ENCODE peak calls at places on chromosomes 4 and X, in four cellular contexts. One of them, this sample, is unnamed.

GRCh38 chr4:187294861-187295260 is 571.2 kb upstream of the FAT1 start:
- DNase-seq in M059J: no peak
- DNase-seq in fibroblast of gingiva: no peak
- DNase-seq in NCI-H2171: no peak
- DNase-seq in this sample: no peak

GRCh38 chr4:154722262-154722661 is 21.5 kb upstream of the LRAT start:
- DNase-seq in M059J: no peak
- DNase-seq in fibroblast of gingiva: no peak
- DNase-seq in NCI-H2171: no peak
- DNase-seq in this sample: no peak

GRCh38 chr4:23904639-23905061 is 14.8 kb upstream of the PPARGC1A start:
- DNase-seq in M059J: no peak
- DNase-seq in fibroblast of gingiva: no peak
- DNase-seq in NCI-H2171: no peak
- DNase-seq in this sample: peak

GRCh38 chr4:70902577-70903281 is 560 bp downstream of the MOB1B start:
- DNase-seq in M059J: peak
- DNase-seq in fibroblast of gingiva: no peak
- DNase-seq in NCI-H2171: no peak
- DNase-seq in this sample: peak

GRCh38 chr4:76357981-76358380 is 51.4 kb downstream of the STBD1 start:
- DNase-seq in M059J: no peak
- DNase-seq in fibroblast of gingiva: no peak
- DNase-seq in NCI-H2171: no peak
- DNase-seq in this sample: no peak

GRCh38 chr4:102299708-102300107 is 45.6 kb downstream of the SLC39A8 start:
- DNase-seq in M059J: peak
- DNase-seq in fibroblast of gingiva: peak
- DNase-seq in NCI-H2171: no peak
- DNase-seq in this sample: peak

GRCh38 chrX:37854148-37854547 is 6.8 kb upstream of the DYNLT3 start:
- DNase-seq in M059J: no peak
- DNase-seq in fibroblast of gingiva: no peak
- DNase-seq in NCI-H2171: no peak
- DNase-seq in this sample: no peak

GRCh38 chrX:10129229-10129628 is 27.5 kb upstream of the CLCN4 start:
- DNase-seq in M059J: no peak
- DNase-seq in fibroblast of gingiva: no peak
- DNase-seq in NCI-H2171: no peak
- DNase-seq in this sample: no peak

GRCh38 chrX:101904996-101905395 is 26.8 kb downstream of the ZMAT1 start:
- DNase-seq in M059J: no peak
- DNase-seq in fibroblast of gingiva: no peak
- DNase-seq in NCI-H2171: no peak
- DNase-seq in this sample: no peak

GRCh38 chrX:77564824-77565223 is 117.6 kb downstream of the FGF16 start:
- DNase-seq in M059J: peak
- DNase-seq in fibroblast of gingiva: no peak
- DNase-seq in NCI-H2171: no peak
- DNase-seq in this sample: no peak

GRCh38 chr4:73730292-73730691 is 10.1 kb upstream of the CXCL8 start:
- DNase-seq in M059J: peak
- DNase-seq in fibroblast of gingiva: no peak
- DNase-seq in NCI-H2171: no peak
- DNase-seq in this sample: no peak

GRCh38 chr4:94698187-94698586 is 59.6 kb upstream of the BMPR1B start:
- DNase-seq in M059J: no peak
- DNase-seq in fibroblast of gingiva: no peak
- DNase-seq in NCI-H2171: no peak
- DNase-seq in this sample: no peak

GRCh38 chr4:169621754-169622481 is 1.5 kb downstream of the CLCN3 start:
- DNase-seq in M059J: peak
- DNase-seq in fibroblast of gingiva: peak
- DNase-seq in NCI-H2171: no peak
- DNase-seq in this sample: no peak

GRCh38 chrX:72142094-72142843 is 10.6 kb upstream of the RTL5 start:
- DNase-seq in M059J: no peak
- DNase-seq in fibroblast of gingiva: no peak
- DNase-seq in NCI-H2171: peak
- DNase-seq in this sample: peak

GRCh38 chr4:73450398-73451004 is 14.5 kb downstream of the AFP start:
- DNase-seq in M059J: peak
- DNase-seq in fibroblast of gingiva: peak
- DNase-seq in NCI-H2171: no peak
- DNase-seq in this sample: peak

GRCh38 chrX:153926863-153927685 is 1.0 kb upstream of the ARHGAP4 start:
- DNase-seq in M059J: peak
- DNase-seq in fibroblast of gingiva: peak
- DNase-seq in NCI-H2171: peak
- DNase-seq in this sample: peak

GRCh38 chrX:108186811-108187210 is 95.2 kb downstream of the ATG4A start:
- DNase-seq in M059J: peak
- DNase-seq in fibroblast of gingiva: peak
- DNase-seq in NCI-H2171: no peak
- DNase-seq in this sample: no peak

GRCh38 chr4:633976-634598 is 8.7 kb downstream of the PDE6B start:
- DNase-seq in M059J: no peak
- DNase-seq in fibroblast of gingiva: no peak
- DNase-seq in NCI-H2171: no peak
- DNase-seq in this sample: no peak

GRCh38 chr4:88422403-88422802 is 34.5 kb upstream of the HERC5 start:
- DNase-seq in M059J: no peak
- DNase-seq in fibroblast of gingiva: no peak
- DNase-seq in NCI-H2171: no peak
- DNase-seq in this sample: no peak

GRCh38 chr4:113869743-113870375 is 108.3 kb upstream of the CAMK2D start:
- DNase-seq in M059J: peak
- DNase-seq in fibroblast of gingiva: no peak
- DNase-seq in NCI-H2171: no peak
- DNase-seq in this sample: no peak

GRCh38 chrX:16320765-16321355 is 153.6 kb downstream of the MAGEB17 start:
- DNase-seq in M059J: peak
- DNase-seq in fibroblast of gingiva: no peak
- DNase-seq in NCI-H2171: no peak
- DNase-seq in this sample: no peak

GRCh38 chr4:139922625-139923024 is 231.4 kb downstream of the MAML3 start:
- DNase-seq in M059J: peak
- DNase-seq in fibroblast of gingiva: peak
- DNase-seq in NCI-H2171: no peak
- DNase-seq in this sample: no peak

GRCh38 chr4:175066923-175067627 is 148.9 kb downstream of the ADAM29 start:
- DNase-seq in M059J: peak
- DNase-seq in fibroblast of gingiva: no peak
- DNase-seq in NCI-H2171: no peak
- DNase-seq in this sample: peak

GRCh38 chrX:27918799-27919198 is 62.5 kb downstream of the DCAF8L1 start:
- DNase-seq in M059J: no peak
- DNase-seq in fibroblast of gingiva: peak
- DNase-seq in NCI-H2171: no peak
- DNase-seq in this sample: peak

GRCh38 chrX:12779534-12779933 is 11.7 kb upstream of the PRPS2 start:
- DNase-seq in M059J: peak
- DNase-seq in fibroblast of gingiva: no peak
- DNase-seq in NCI-H2171: no peak
- DNase-seq in this sample: no peak

GRCh38 chr4:17599826-17600225 is 14.6 kb upstream of the MED28 start:
- DNase-seq in M059J: no peak
- DNase-seq in fibroblast of gingiva: no peak
- DNase-seq in NCI-H2171: no peak
- DNase-seq in this sample: no peak

GRCh38 chr4:181289203-181289602 is 954.0 kb upstream of the TENM3 start:
- DNase-seq in M059J: no peak
- DNase-seq in fibroblast of gingiva: no peak
- DNase-seq in NCI-H2171: no peak
- DNase-seq in this sample: no peak

GRCh38 chrX:49041683-49042529 is 1.3 kb downstream of the TFE3 start:
- DNase-seq in M059J: peak
- DNase-seq in fibroblast of gingiva: peak
- DNase-seq in NCI-H2171: no peak
- DNase-seq in this sample: peak

GRCh38 chr4:125097729-125098128 is 217.0 kb upstream of the FAT4 start:
- DNase-seq in M059J: no peak
- DNase-seq in fibroblast of gingiva: no peak
- DNase-seq in NCI-H2171: no peak
- DNase-seq in this sample: no peak

GRCh38 chr4:1855334-1856070 is 454 bp downstream of the LETM1 start:
- DNase-seq in M059J: no peak
- DNase-seq in fibroblast of gingiva: no peak
- DNase-seq in NCI-H2171: no peak
- DNase-seq in this sample: no peak

GRCh38 chr4:174828845-174829701 is at the start of gene GLRA3:
- DNase-seq in M059J: peak
- DNase-seq in fibroblast of gingiva: no peak
- DNase-seq in NCI-H2171: peak
- DNase-seq in this sample: peak